ENCODE peak calls at places on chromosome 20, in four cellular contexts. G is heart left ventricle, F is suprapubic skin, R is A549. I is an unnamed sample.

GRCh38 chr20:38109657-38110524 is 55.2 kb downstream of the TGM2 start:
- DNase-seq in F (peak), G (peak), R (peak), I (peak)

GRCh38 chr20:36543187-36544133 is 2.1 kb downstream of the MYL9 start:
- DNase-seq in F (peak), R (no peak), G (peak), I (peak)

GRCh38 chr20:1841554-1842140 is 53.6 kb upstream of the SIRPA start:
- DNase-seq in F (no peak), R (no peak), G (no peak), I (no peak)

GRCh38 chr20:57009355-57009754 is 257.1 kb downstream of the BMP7 start:
- DNase-seq in R (no peak), F (no peak), G (no peak), I (no peak)

GRCh38 chr20:51412333-51412761 is 130.2 kb downstream of the NFATC2 start:
- DNase-seq in F (peak), R (no peak), G (no peak), I (no peak)

GRCh38 chr20:58852559-58853271 is at the start of gene GNAS:
- DNase-seq in F (no peak), G (peak), R (peak), I (peak)

GRCh38 chr20:3690413-3690812 is 8.6 kb upstream of the ADAM33 start:
- DNase-seq in F (no peak), R (no peak), G (no peak), I (no peak)

GRCh38 chr20:32155017-32155965 is 45.8 kb downstream of the TM9SF4 start:
- DNase-seq in R (peak), F (peak), G (peak), I (peak)

GRCh38 chr20:10596726-10597125 is 77.1 kb downstream of the JAG1 start:
- DNase-seq in R (peak), F (no peak), G (no peak), I (no peak)

GRCh38 chr20:36541227-36542018 is at the start of gene MYL9:
- DNase-seq in F (peak), R (no peak), G (peak), I (peak)

GRCh38 chr20:3168079-3168828 is 5.1 kb downstream of the LZTS3 start:
- DNase-seq in R (no peak), G (no peak), F (no peak), I (peak)

GRCh38 chr20:10708342-10709185 is 34.8 kb upstream of the JAG1 start:
- DNase-seq in R (peak), G (no peak), F (no peak), I (no peak)

GRCh38 chr20:47950103-47950502 is 164.8 kb upstream of the SULF2 start:
- DNase-seq in G (peak), F (no peak), R (no peak), I (peak)

GRCh38 chr20:12061471-12061870 is 143.8 kb downstream of the BTBD3 start:
- DNase-seq in G (no peak), F (no peak), R (no peak), I (no peak)

GRCh38 chr20:41136336-41136694 is 1.0 kb upstream of the PLCG1 start:
- DNase-seq in F (no peak), R (no peak), G (no peak), I (no peak)

GRCh38 chr20:33006776-33007375 is 628 bp upstream of the BPIFB2 start:
- DNase-seq in F (no peak), G (no peak), R (no peak), I (no peak)

GRCh38 chr20:37745553-37745952 is 51.7 kb downstream of the CTNNBL1 start:
- DNase-seq in G (no peak), F (no peak), R (no peak), I (no peak)

GRCh38 chr20:61437280-61438206 is 185.5 kb downstream of the CDH4 start:
- DNase-seq in G (no peak), R (no peak), F (no peak), I (no peak)

GRCh38 chr20:708956-709355 is 33.4 kb upstream of the SCRT2 start:
- DNase-seq in R (no peak), F (no peak), G (no peak), I (no peak)

GRCh38 chr20:40635990-40636389 is 53.0 kb downstream of the MAFB start:
- DNase-seq in G (no peak), F (no peak), R (no peak), I (no peak)

GRCh38 chr20:48295445-48295903 is 510.2 kb upstream of the SULF2 start:
- DNase-seq in R (peak), F (no peak), G (peak), I (no peak)

GRCh38 chr20:53748821-53749402 is 155.3 kb upstream of the ZNF217 start:
- DNase-seq in R (no peak), G (no peak), F (no peak), I (no peak)

GRCh38 chr20:5888051-5888450 is 62.3 kb downstream of the TRMT6 start:
- DNase-seq in F (no peak), G (no peak), R (no peak), I (no peak)

GRCh38 chr20:3328501-3328900 is 79.0 kb downstream of the DNAAF9 start:
- DNase-seq in R (no peak), F (no peak), G (no peak), I (no peak)

GRCh38 chr20:39165099-39165498 is 203.0 kb downstream of the DHX35 start:
- DNase-seq in G (no peak), R (no peak), F (no peak), I (no peak)

GRCh38 chr20:34952676-34953075 is 2.9 kb downstream of the GSS start:
- DNase-seq in R (no peak), G (no peak), F (no peak), I (no peak)

GRCh38 chr20:37872161-37872560 is 30.8 kb upstream of the VSTM2L start:
- DNase-seq in R (no peak), F (no peak), G (no peak), I (no peak)

GRCh38 chr20:62733250-62733842 is 24.7 kb downstream of the NTSR1 start:
- DNase-seq in R (no peak), G (no peak), F (no peak), I (no peak)

GRCh38 chr20:62734336-62734735 is 25.7 kb downstream of the NTSR1 start:
- DNase-seq in G (no peak), R (no peak), F (no peak), I (no peak)

GRCh38 chr20:62733891-62734290 is 25.3 kb downstream of the NTSR1 start:
- DNase-seq in F (no peak), R (no peak), G (no peak), I (no peak)

GRCh38 chr20:62732356-62732755 is 23.7 kb downstream of the NTSR1 start:
- DNase-seq in F (no peak), G (no peak), R (no peak), I (no peak)

DNA sequence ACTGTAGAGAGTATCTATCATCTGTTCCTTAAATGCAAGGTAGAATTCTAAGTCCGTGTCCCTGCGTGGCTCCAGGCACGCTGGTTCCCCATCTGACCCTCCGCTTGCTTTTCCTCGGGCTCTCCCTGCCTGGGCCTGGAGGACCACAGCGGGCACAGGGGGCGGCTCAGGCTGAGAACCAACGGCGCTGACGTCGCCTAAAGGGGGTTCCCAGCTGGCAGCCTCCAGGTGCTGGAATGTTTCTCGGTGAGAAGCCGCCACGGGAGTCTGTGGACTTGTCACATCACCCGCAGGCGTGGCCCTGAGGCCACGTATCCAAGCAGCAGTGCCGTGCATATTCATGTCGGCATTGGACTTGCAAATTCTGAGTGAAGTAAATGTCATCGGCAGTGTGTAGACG is 24.1 kb downstream of the NTSR1 start:
- DNase-seq in G (no peak), F (peak), R (no peak), I (no peak)
- H3K27ac ChIP-seq in G (no peak), F (no peak), R (no peak), I (no peak)

DNA sequence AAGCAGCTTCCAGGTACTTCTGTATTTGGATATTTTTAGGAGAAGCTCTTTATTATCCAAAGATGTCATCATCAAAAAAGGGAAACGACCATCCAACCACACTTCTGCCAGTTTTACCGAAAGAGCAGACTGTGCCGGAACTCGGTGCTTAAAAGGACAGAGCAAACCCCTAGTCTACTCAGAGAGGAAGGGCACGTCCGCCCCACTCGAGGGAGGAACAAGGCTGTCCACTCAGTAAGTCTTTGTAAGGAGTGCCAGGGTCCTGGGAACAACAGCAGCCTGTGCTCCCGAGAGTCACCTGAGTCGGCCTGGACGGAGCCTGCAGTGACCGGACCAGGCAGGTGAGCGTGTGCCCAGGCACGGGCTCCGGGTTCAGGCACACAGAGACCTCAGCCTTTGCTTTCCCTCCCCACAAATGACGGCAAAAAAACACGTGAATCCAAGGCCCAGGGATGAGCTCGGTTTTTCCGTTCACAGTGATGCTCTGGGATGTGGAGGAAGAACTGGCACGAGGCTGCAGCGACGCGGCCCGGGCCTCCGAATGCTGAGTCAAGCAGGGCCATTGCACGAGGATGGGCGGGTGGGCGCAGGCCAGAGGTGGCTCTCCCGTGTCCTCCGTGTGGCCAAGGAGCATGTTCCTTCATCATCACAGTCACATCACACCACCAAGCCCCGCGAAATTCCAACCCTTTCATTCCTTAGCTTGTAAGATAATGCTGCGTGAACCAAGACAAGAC is 17.4 kb upstream of the SLCO4A1 start:
- DNase-seq in F (no peak), G (no peak), R (no peak), I (peak)
- TF ChIP-seq POLR2A in F (no peak), G (no peak), R (no peak), I (no peak)

GRCh38 chr20:50215101-50215500 is 24.5 kb downstream of the CEBPB start:
- DNase-seq in F (no peak), G (no peak), R (no peak), I (no peak)
- H3K27ac ChIP-seq in F (no peak), G (no peak), R (peak), I (no peak)

GRCh38 chr20:17910828-17911294 is 57.7 kb downstream of the SNX5 start:
- DNase-seq in R (no peak), F (no peak), G (peak), I (peak)
- TF ChIP-seq POLR2A in R (no peak), F (no peak), G (no peak), I (peak)